ENCODE peak calls at places on chromosome 5, in seven cellular contexts. T, M, L, R, I, K and E are unnamed samples.

GRCh38 chr5:170219615-170220014 is 13.2 kb upstream of the C5orf58 start:
- DNase-seq in T (peak; percentile 86), M (peak; percentile 31), L (peak; percentile 32), R (no peak), I (no peak), K (no peak), E (no peak)

GRCh38 chr5:134224905-134225779 is 731 bp downstream of the PPP2CA start:
- DNase-seq in T (peak; percentile 86), M (peak; percentile 89), L (peak; percentile 87), R (peak; percentile 69), I (peak; percentile 79), K (peak; percentile 49), E (peak; percentile 79)

GRCh38 chr5:78699565-78700143 is 51.1 kb upstream of the LHFPL2 start:
- DNase-seq in T (peak; percentile 88), M (peak; percentile 50), L (peak; percentile 97), R (no peak), I (no peak), K (peak; percentile 97), E (no peak)

GRCh38 chr5:168315991-168316578 is 24.6 kb downstream of the WWC1 start:
- DNase-seq in T (no peak), M (no peak), L (no peak), R (no peak), I (no peak), K (peak; percentile 88), E (no peak)

GRCh38 chr5:417301-417700 is 25.7 kb upstream of the EXOC3 start:
- DNase-seq in T (no peak), M (no peak), L (no peak), R (no peak), I (no peak), K (no peak), E (no peak)

GRCh38 chr5:141843156-141843927 is 34.9 kb downstream of the PCDH1 start:
- DNase-seq in T (peak; percentile 72), M (peak; percentile 94), L (peak; percentile 44), R (peak; percentile 71), I (no peak), K (peak; percentile 96), E (no peak)

GRCh38 chr5:1747079-1747802 is 52.4 kb downstream of the MRPL36 start:
- DNase-seq in T (no peak), M (no peak), L (no peak), R (peak; percentile 22), I (peak; percentile 34), K (no peak), E (no peak)

GRCh38 chr5:36701085-36701691 is 94.8 kb downstream of the SLC1A3 start:
- DNase-seq in T (no peak), M (no peak), L (no peak), R (no peak), I (no peak), K (no peak), E (no peak)

GRCh38 chr5:170362102-170362501 is 27.1 kb downstream of the KCNMB1 start:
- DNase-seq in T (no peak), M (no peak), L (no peak), R (no peak), I (no peak), K (no peak), E (no peak)

GRCh38 chr5:83720805-83721431 is at the start of gene HAPLN1:
- DNase-seq in T (peak; percentile 65), M (peak; percentile 88), L (no peak), R (peak; percentile 57), I (peak; percentile 64), K (no peak), E (peak; percentile 27)

GRCh38 chr5:125717209-125717608 is 706.0 kb upstream of the GRAMD2B start:
- DNase-seq in T (peak; percentile 92), M (peak; percentile 30), L (peak; percentile 96), R (no peak), I (no peak), K (no peak), E (peak; percentile 18)

GRCh38 chr5:90878081-90878480 is 319.5 kb downstream of the ADGRV1 start:
- DNase-seq in T (peak; percentile 91), M (no peak), L (peak; percentile 43), R (no peak), I (no peak), K (no peak), E (no peak)

GRCh38 chr5:126995689-126996088 is 34.7 kb downstream of the MARCHF3 start:
- DNase-seq in T (no peak), M (no peak), L (peak; percentile 27), R (no peak), I (no peak), K (no peak), E (no peak)

GRCh38 chr5:113047733-113048652 is 71.4 kb downstream of the DCP2 start:
- DNase-seq in T (no peak), M (no peak), L (no peak), R (no peak), I (no peak), K (peak; percentile 66), E (no peak)

GRCh38 chr5:177100714-177101121 is 14.0 kb downstream of the FGFR4 start:
- DNase-seq in T (peak; percentile 45), M (no peak), L (peak; percentile 48), R (no peak), I (no peak), K (no peak), E (no peak)

GRCh38 chr5:143931986-143932385 is 120.0 kb downstream of the HMHB1 start:
- DNase-seq in T (no peak), M (no peak), L (no peak), R (no peak), I (no peak), K (peak; percentile 68), E (no peak)

GRCh38 chr5:81854915-81855314 is 104.0 kb upstream of the SSBP2 start:
- DNase-seq in T (no peak), M (no peak), L (no peak), R (no peak), I (no peak), K (no peak), E (no peak)

GRCh38 chr5:152185547-152186234 is 219.4 kb downstream of the NMUR2 start:
- DNase-seq in T (no peak), M (peak; percentile 39), L (no peak), R (no peak), I (no peak), K (no peak), E (no peak)

GRCh38 chr5:6117212-6117611 is 261.1 kb downstream of the MED10 start:
- DNase-seq in T (no peak), M (no peak), L (no peak), R (no peak), I (no peak), K (no peak), E (no peak)

GRCh38 chr5:158736134-158736533 is 363.6 kb downstream of the EBF1 start:
- DNase-seq in T (no peak), M (no peak), L (no peak), R (no peak), I (no peak), K (no peak), E (no peak)

GRCh38 chr5:158737536-158738027 is 362.1 kb downstream of the EBF1 start:
- DNase-seq in T (no peak), M (peak; percentile 50), L (no peak), R (peak; percentile 44), I (peak; percentile 54), K (no peak), E (peak; percentile 39)

GRCh38 chr5:158740358-158740757 is 359.4 kb downstream of the EBF1 start:
- DNase-seq in T (no peak), M (no peak), L (no peak), R (no peak), I (no peak), K (no peak), E (no peak)

GRCh38 chr5:158741296-158741695 is 358.4 kb downstream of the EBF1 start:
- DNase-seq in T (no peak), M (no peak), L (no peak), R (no peak), I (no peak), K (no peak), E (no peak)

DNA sequence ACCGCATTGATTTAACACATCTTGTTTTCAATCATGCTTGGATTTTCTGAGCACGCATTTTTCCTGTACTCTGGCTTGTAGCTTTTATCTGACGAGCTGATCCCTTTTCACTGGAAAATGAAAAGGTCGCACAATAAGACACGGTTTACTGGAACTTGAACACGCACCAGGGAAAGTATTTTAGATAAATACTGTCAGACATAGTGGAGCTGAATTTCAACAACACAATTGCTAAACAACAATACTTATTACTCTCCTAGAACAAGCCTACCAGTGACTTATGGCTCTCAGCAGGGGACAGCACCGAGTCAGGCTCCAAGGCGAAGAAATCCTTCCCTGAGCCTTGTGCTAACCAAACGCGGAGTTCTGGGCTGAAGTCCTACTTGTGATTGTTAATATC is 359.8 kb downstream of the EBF1 start:
- DNase-seq in T (no peak), M (peak; percentile 22), L (no peak), R (no peak), I (no peak), K (no peak), E (no peak)
- H3K9ac ChIP-seq in T (peak overlapping the region; percentile 3), M (no peak overlapping the region), L (no peak overlapping the region), R (no peak overlapping the region), I (no peak overlapping the region), K (no peak overlapping the region), E (no peak overlapping the region)

DNA sequence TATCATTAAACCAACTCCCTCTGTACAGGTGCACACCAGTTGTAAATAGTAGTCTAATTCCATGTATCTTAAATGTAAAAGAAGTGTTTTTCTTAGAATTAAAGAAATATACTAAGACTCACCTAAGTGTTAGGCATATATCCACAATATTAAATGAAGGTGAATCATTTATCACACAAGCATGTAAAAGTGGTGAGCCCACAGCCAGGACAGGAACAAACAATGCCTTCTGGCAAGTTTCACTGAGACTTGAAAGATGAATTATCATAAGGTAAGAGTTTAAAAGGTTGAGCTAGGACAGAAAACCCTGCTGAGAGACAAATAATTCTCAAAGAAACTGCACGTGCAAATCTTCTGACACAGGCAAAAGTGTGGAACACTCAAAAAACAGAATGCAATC is 832.5 kb downstream of the TAF11L14 start:
- DNase-seq in T (no peak), M (no peak), L (no peak), R (no peak), I (no peak), K (no peak), E (no peak)
- H2BK120ac ChIP-seq in T (no peak overlapping the region), M (no peak overlapping the region), L (no peak overlapping the region), R (no peak overlapping the region), I (no peak overlapping the region), K (no peak overlapping the region), E (no peak overlapping the region)

GRCh38 chr5:74626386-74627222 is 13.9 kb downstream of the ENC1 start:
- DNase-seq in T (no peak), M (peak; percentile 60), L (no peak), R (no peak), I (no peak), K (no peak), E (no peak)

GRCh38 chr5:74624009-74624408 is 16.5 kb downstream of the ENC1 start:
- DNase-seq in T (no peak), M (no peak), L (no peak), R (no peak), I (no peak), K (no peak), E (no peak)

GRCh38 chr5:74624931-74625505 is 15.5 kb downstream of the ENC1 start:
- DNase-seq in T (no peak), M (peak; percentile 55), L (no peak), R (no peak), I (no peak), K (no peak), E (no peak)

GRCh38 chr5:74624501-74624900 is 16.0 kb downstream of the ENC1 start:
- DNase-seq in T (no peak), M (peak; percentile 71), L (no peak), R (no peak), I (no peak), K (peak; percentile 93), E (no peak)

GRCh38 chr5:74625742-74626241 is 14.7 kb downstream of the ENC1 start:
- DNase-seq in T (no peak), M (peak; percentile 94), L (no peak), R (peak; percentile 45), I (no peak), K (no peak), E (no peak)
- H3K27ac ChIP-seq in T (no peak overlapping the region), M (peak overlapping the region; percentile 41), L (no peak overlapping the region), R (no peak overlapping the region), I (no peak overlapping the region), K (peak overlapping the region; percentile 20), E (peak overlapping the region; percentile 16)

GRCh38 chr5:150559088-150559487 is 51.2 kb downstream of the NDST1 start:
- DNase-seq in T (no peak), M (no peak), L (no peak), R (no peak), I (no peak), K (no peak), E (no peak)
- H3K9ac ChIP-seq in T (no peak overlapping the region), M (no peak overlapping the region), L (no peak overlapping the region), R (no peak overlapping the region), I (no peak overlapping the region), K (peak overlapping the region; percentile 10), E (peak overlapping the region; percentile 9)